ENCODE peak calls at places on chromosomes 12 and 14, in nine cellular contexts. N is stimulated activated CD4-positive, alpha-beta T cell treated with anti-CD3 and anti-CD28 coated beads, Interleukin-2, amount 100 ng/mL, for 48 hours; B is germinal center; Y is 8988T; C is iris pigment epithelial cell; P is activated T-helper 1 cell treated with anti-CD3 and anti-CD28 coated beads, Interleukin-12 subunit alpha, Interleukin-12 subunit beta, Interleukin-2, Interleukin-4 antibody, amounts not matched to agents 30 ng/mL and 10 ng/mL and 1 ng/mL, durations not matched to agents 14 hours and 24 hours and 36 hours; F is cardiac muscle cell; E is H54; S is dermis microvascular lymphatic vessel endothelial cell. H is an unnamed sample.
A peak's percentile ranks its signal among the peaks of the same experiment; 100 is the strongest.

GRCh38 chr12:94147377-94147990 is 893 bp upstream of the PLXNC1 start:
- DNase-seq in N (no peak), B (peak; percentile 25), Y (no peak), C (no peak), P (no peak), F (no peak), E (no peak), S (no peak), H (no peak)

GRCh38 chr12:114006482-114007425 is 40.6 kb upstream of the RBM19 start:
- DNase-seq in N (no peak), B (no peak), Y (no peak), C (no peak), P (no peak), F (no peak), E (no peak), S (no peak), H (no peak)

GRCh38 chr12:79127268-79127895 is 262.8 kb downstream of the SYT1 start:
- DNase-seq in N (no peak), B (no peak), Y (no peak), C (peak; percentile 96), P (no peak), F (no peak), E (no peak), S (peak; percentile 13), H (no peak)

GRCh38 chr12:3242199-3242863 is 165.2 kb downstream of the TSPAN9 start:
- DNase-seq in N (no peak), B (no peak), Y (no peak), C (no peak), P (no peak), F (no peak), E (peak; percentile 31), S (no peak), H (no peak)

GRCh38 chr12:106634206-106634605 is 51.4 kb downstream of the RFX4 start:
- DNase-seq in N (no peak), B (no peak), Y (no peak), C (no peak), P (no peak), F (no peak), E (no peak), S (no peak), H (no peak)

GRCh38 chr12:104534857-104535248 is 78.1 kb downstream of the CHST11 start:
- DNase-seq in N (no peak), B (no peak), Y (no peak), C (no peak), P (no peak), F (no peak), E (no peak), S (no peak), H (no peak)

GRCh38 chr12:23455283-23455682 is 494.2 kb downstream of the SOX5 start:
- DNase-seq in N (no peak), B (no peak), Y (no peak), C (no peak), P (no peak), F (no peak), E (no peak), S (no peak), H (no peak)

GRCh38 chr12:26767116-26767515 is 65.9 kb downstream of the ITPR2 start:
- DNase-seq in N (no peak), B (no peak), Y (no peak), C (no peak), P (no peak), F (no peak), E (no peak), S (peak; percentile 71), H (no peak)

GRCh38 chr14:67423424-67423823 is 11.5 kb upstream of the PLEK2 start:
- DNase-seq in N (no peak), B (no peak), Y (no peak), C (no peak), P (no peak), F (no peak), E (no peak), S (no peak), H (no peak)

GRCh38 chr14:59333668-59334067 is 131.5 kb downstream of the GPR135 start:
- DNase-seq in N (no peak), B (no peak), Y (no peak), C (peak; percentile 97), P (no peak), F (peak; percentile 92), E (no peak), S (peak; percentile 85), H (no peak)

GRCh38 chr12:29253916-29254625 is 105.0 kb downstream of the FAR2 start:
- DNase-seq in N (no peak), B (no peak), Y (no peak), C (no peak), P (no peak), F (no peak), E (no peak), S (no peak), H (no peak)

GRCh38 chr14:94177806-94178205 is 3.7 kb downstream of the PPP4R4 start:
- DNase-seq in N (no peak), B (no peak), Y (no peak), C (no peak), P (no peak), F (no peak), E (no peak), S (no peak), H (no peak)

GRCh38 chr14:74913986-74914573 is 9.0 kb downstream of the RPS6KL1 start:
- DNase-seq in N (no peak), B (no peak), Y (peak; percentile 86), C (peak; percentile 74), P (no peak), F (peak; percentile 75), E (peak; percentile 47), S (peak; percentile 77), H (peak; percentile 43)

GRCh38 chr14:55807059-55807499 is 227.1 kb downstream of the KTN1 start:
- DNase-seq in N (peak; percentile 46), B (no peak), Y (no peak), C (peak; percentile 88), P (peak; percentile 70), F (peak; percentile 77), E (no peak), S (peak; percentile 99), H (no peak)

GRCh38 chr12:75404231-75404630 is 13.3 kb downstream of the GLIPR1L2 start:
- DNase-seq in N (no peak), B (no peak), Y (no peak), C (no peak), P (no peak), F (no peak), E (no peak), S (no peak), H (no peak)

GRCh38 chr14:105486974-105487448 is 325 bp downstream of the CRIP1 start:
- DNase-seq in N (no peak), B (no peak), Y (no peak), C (no peak), P (peak; percentile 41), F (no peak), E (no peak), S (no peak), H (no peak)

GRCh38 chr12:6921539-6921938 is 6.2 kb upstream of the ATN1 start:
- DNase-seq in N (no peak), B (no peak), Y (no peak), C (no peak), P (no peak), F (no peak), E (no peak), S (no peak), H (no peak)

GRCh38 chr14:68573126-68573525 is 219.7 kb downstream of the ZFP36L1 start:
- DNase-seq in N (no peak), B (no peak), Y (no peak), C (no peak), P (no peak), F (no peak), E (no peak), S (no peak), H (no peak)

GRCh38 chr12:95633049-95633545 is 81.8 kb upstream of the USP44 start:
- DNase-seq in N (no peak), B (no peak), Y (peak; percentile 31), C (peak; percentile 84), P (no peak), F (no peak), E (peak; percentile 71), S (peak; percentile 97), H (no peak)

GRCh38 chr12:132803125-132803524 is 25.5 kb downstream of the GOLGA3 start:
- DNase-seq in N (no peak), B (no peak), Y (no peak), C (no peak), P (no peak), F (no peak), E (no peak), S (no peak), H (no peak)

GRCh38 chr14:75697918-75698317 is 36.9 kb downstream of the TTLL5 start:
- DNase-seq in N (no peak), B (no peak), Y (no peak), C (no peak), P (no peak), F (peak; percentile 48), E (no peak), S (no peak), H (no peak)

GRCh38 chr14:24307575-24308341 is at the start of gene CIDEB:
- DNase-seq in N (peak; percentile 61), B (peak; percentile 73), Y (peak; percentile 73), C (peak; percentile 50), P (peak; percentile 45), F (peak; percentile 66), E (peak; percentile 65), S (peak; percentile 59), H (peak; percentile 71)

GRCh38 chr12:51056242-51056641 is 8.1 kb downstream of the LETMD1 start:
- DNase-seq in N (no peak), B (no peak), Y (no peak), C (peak; percentile 95), P (no peak), F (no peak), E (peak; percentile 64), S (no peak), H (no peak)

GRCh38 chr12:32483993-32484392 is 84.6 kb downstream of the FGD4 start:
- DNase-seq in N (no peak), B (no peak), Y (no peak), C (no peak), P (no peak), F (no peak), E (no peak), S (no peak), H (no peak)

GRCh38 chr12:56197921-56198635 is 8.8 kb upstream of the SMARCC2 start:
- DNase-seq in N (no peak), B (no peak), Y (no peak), C (no peak), P (no peak), F (no peak), E (no peak), S (peak; percentile 89), H (no peak)

GRCh38 chr12:97465012-97465345 is 2.4 kb downstream of the RMST start:
- DNase-seq in N (no peak), B (no peak), Y (no peak), C (no peak), P (no peak), F (no peak), E (no peak), S (no peak), H (peak; percentile 39)

GRCh38 chr12:70609739-70610491 is 27.3 kb downstream of the PTPRB start:
- DNase-seq in N (no peak), B (peak; percentile 35), Y (peak; percentile 35), C (peak; percentile 22), P (no peak), F (peak; percentile 52), E (peak; percentile 38), S (peak; percentile 80), H (peak; percentile 27)

GRCh38 chr12:6241495-6241894 is 41.3 kb downstream of the CD9 start:
- DNase-seq in N (no peak), B (no peak), Y (no peak), C (no peak), P (no peak), F (peak; percentile 65), E (no peak), S (peak; percentile 52), H (no peak)

GRCh38 chr14:78764240-78764639 is 594.1 kb downstream of the NRXN3 start:
- DNase-seq in N (no peak), B (no peak), Y (no peak), C (peak; percentile 43), P (no peak), F (no peak), E (no peak), S (no peak), H (no peak)

GRCh38 chr12:70724444-70724843 is 87.2 kb upstream of the PTPRB start:
- DNase-seq in N (no peak), B (no peak), Y (no peak), C (peak; percentile 36), P (no peak), F (peak; percentile 14), E (no peak), S (peak; percentile 62), H (no peak)

GRCh38 chr14:47485421-47485820 is 190.0 kb downstream of the MDGA2 start:
- DNase-seq in N (no peak), B (no peak), Y (no peak), C (no peak), P (no peak), F (no peak), E (no peak), S (no peak), H (no peak)